ENCODE peak calls at places on chromosomes 2 and 18, in five cellular contexts. A, D, N, K and V are unnamed samples. For H3K9me3 and H3K4me1, the result is how much of the 10 kb centered on the place peaks cover.

GRCh38 chr2:234399451-234400246 is 97.2 kb downstream of the ARL4C start:
- DNase-seq in A (no peak), D (no peak), N (no peak), K (peak), V (peak)

GRCh38 chr18:48100168-48100495 is 169.7 kb upstream of the SMAD2 start:
- DNase-seq in A (no peak), D (no peak), N (no peak), K (no peak), V (no peak)

GRCh38 chr18:47746615-47747014 is 183.8 kb downstream of the SMAD2 start:
- DNase-seq in A (no peak), D (no peak), N (no peak), K (no peak), V (no peak)

GRCh38 chr2:242029422-242030225 is 160.1 kb downstream of the RTP5 start:
- DNase-seq in A (no peak), D (no peak), N (no peak), K (no peak), V (peak)

GRCh38 chr2:126720031-126720368 is 64.0 kb downstream of the GYPC start:
- DNase-seq in A (peak), D (no peak), N (no peak), K (peak), V (no peak)

GRCh38 chr2:236579746-236580315 is 10.2 kb downstream of the ACKR3 start:
- DNase-seq in A (no peak), D (no peak), N (no peak), K (no peak), V (no peak)

GRCh38 chr18:13136689-13137040 is 81.9 kb upstream of the LDLRAD4 start:
- DNase-seq in A (no peak), D (peak), N (no peak), K (no peak), V (peak)

GRCh38 chr2:191064590-191064989 is 50.6 kb upstream of the STAT1 start:
- DNase-seq in A (no peak), D (no peak), N (no peak), K (no peak), V (no peak)

GRCh38 chr2:68412127-68412819 is 47.2 kb downstream of the PLEK start:
- DNase-seq in A (no peak), D (no peak), N (no peak), K (no peak), V (no peak)

GRCh38 chr18:2441544-2441943 is 129.8 kb downstream of the METTL4 start:
- DNase-seq in A (no peak), D (no peak), N (no peak), K (peak), V (no peak)

GRCh38 chr18:11963991-11964484 is 17.3 kb upstream of the IMPA2 start:
- DNase-seq in A (no peak), D (peak), N (no peak), K (peak), V (no peak)

DNA sequence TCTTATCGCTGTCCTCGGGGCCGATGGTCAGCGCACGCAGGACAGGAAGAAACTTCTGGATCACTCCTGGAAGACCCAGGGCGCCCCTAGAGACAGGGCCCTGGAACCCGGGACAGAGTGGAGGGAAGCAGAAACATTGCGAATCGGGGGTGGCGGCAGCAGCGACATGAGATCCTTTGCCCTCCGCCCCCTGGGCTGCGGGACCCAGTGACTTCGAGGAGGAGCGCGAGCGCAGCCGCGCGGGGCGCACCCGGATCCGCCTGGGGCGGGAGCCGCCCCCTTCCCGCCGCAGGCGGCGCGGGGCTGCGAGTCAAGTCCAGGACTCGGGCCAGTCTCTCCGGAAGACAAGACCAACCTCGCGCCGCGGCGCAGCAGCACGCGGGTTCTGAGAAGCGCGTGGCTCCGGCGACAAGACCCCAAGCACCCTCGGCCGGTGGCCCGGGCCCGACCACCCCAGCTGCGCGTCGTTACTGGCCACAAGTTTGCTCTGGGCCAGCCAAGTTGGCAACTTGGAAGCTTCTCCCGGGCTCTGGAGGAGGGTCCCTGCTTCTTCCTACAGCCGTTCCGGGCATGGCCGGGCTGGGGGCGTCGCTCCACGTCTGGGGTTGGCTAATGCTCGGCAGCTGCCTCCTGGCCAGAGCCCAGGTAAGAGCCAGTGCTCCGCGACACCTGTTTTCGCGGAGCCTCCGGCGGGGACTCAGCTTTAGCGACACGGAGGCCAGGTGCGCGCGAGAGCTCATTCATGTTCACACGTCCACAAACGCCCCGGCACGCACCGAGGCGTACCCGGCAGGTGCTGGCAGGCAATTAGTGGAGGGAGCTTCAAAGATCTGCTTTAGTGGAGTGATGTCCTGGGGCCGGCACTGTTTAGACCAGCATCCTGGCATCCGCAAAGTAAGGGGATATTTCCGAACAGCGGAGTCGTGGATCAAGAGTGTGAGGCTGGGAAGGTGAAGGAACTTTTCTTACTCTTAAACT is at the start of gene PTH2R:
- DNase-seq in A (no peak), D (peak), N (peak), K (no peak), V (no peak)
- H3K4me3 ChIP-seq in A (no peak), D (peak), N (peak), K (peak), V (no peak)

GRCh38 chr2:116987447-116987846 is 827.0 kb upstream of the DDX18 start:
- DNase-seq in A (no peak), D (no peak), N (no peak), K (no peak), V (no peak)
- H3K9me3 ChIP-seq in A (under half), D (under half), N (under half), K (under half), V (under half)

GRCh38 chr2:38377501-38378258 is 607 bp upstream of the ATL2 start:
- DNase-seq in A (peak), D (peak), N (no peak), K (peak), V (no peak)
- H3K4me1 ChIP-seq in A (under half), D (under half), N (under half), K (under half), V (under half)

GRCh38 chr2:166375205-166375735 is 474 bp downstream of the SCN9A start:
- DNase-seq in A (no peak), D (peak), N (no peak), K (peak), V (no peak)
- H3K4me3 ChIP-seq in A (no peak), D (peak), N (peak), K (peak), V (peak)

DNA sequence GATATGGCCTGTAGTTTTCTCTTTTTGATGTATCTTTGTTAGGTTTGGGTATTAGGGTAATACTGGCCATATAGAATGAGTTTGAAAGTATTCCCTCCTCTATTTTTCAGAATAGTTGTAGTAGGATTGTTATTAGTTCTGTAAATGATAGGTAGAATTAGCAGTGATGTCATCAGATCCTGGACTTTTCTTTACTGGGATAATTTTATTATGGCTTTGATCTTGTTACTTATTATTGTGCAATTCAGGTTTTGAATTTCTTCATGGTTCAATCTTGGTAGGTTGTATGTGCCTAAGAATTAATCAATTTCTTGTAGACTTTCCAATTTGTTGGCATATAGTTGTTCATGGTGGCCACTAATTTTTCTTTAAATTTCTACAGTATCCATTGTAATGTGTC is 916.6 kb downstream of the CCDC85A start:
- DNase-seq in A (no peak), D (no peak), N (no peak), K (no peak), V (no peak)
- H3K9me3 ChIP-seq in A (under half), D (under half), N (under half), K (under half), V (under half)

GRCh38 chr2:85472265-85472664 is 53.8 kb downstream of the SH2D6 start:
- DNase-seq in A (no peak), D (no peak), N (no peak), K (no peak), V (no peak)

GRCh38 chr2:85476624-85477023 is 58.1 kb downstream of the SH2D6 start:
- DNase-seq in A (no peak), D (no peak), N (no peak), K (no peak), V (no peak)

GRCh38 chr2:85470850-85471800 is 52.6 kb downstream of the SH2D6 start:
- DNase-seq in A (peak), D (no peak), N (peak), K (peak), V (no peak)

GRCh38 chr2:85477884-85478283 is 59.4 kb downstream of the SH2D6 start:
- DNase-seq in A (no peak), D (no peak), N (no peak), K (no peak), V (no peak)

DNA sequence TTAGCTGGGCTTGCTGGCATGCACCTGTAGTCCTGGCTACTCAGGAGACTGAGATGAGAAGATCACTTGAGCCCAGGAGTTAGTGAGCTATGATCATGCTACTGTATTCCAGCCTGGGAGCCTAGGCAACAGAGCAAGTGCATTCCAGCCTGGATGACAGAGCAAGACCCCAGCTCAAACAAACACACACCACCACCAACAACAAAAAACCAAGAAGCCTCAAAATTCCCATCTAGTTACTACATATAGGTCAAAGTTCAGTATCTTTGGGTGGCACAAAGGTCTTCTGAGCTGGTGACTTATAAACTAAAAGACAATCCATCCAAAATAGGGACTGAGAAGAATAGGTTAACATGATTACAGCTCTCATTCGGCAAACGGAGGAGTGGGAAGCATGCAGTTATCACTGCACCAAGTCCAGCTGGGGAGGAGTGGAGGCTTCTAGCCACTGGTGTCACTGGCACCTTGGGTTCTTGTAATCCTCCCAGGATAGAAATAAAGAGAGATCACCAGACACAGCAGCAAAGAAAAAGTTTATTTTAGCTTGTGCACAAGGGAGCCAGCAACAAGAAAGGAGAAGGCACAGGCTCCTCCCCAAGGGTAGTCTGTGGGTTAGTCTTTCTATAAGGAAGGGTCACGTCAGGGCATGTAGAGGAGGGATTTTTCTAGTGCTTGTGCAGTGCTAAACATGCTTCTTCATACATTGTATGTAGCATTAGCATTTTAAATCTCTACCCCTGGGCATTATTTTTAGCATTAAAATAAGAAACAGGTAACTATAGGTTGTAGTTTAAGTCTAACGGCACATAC is 57.5 kb downstream of the SH2D6 start:
- DNase-seq in A (no peak), D (no peak), N (no peak), K (no peak), V (no peak)
- H3K4me1 ChIP-seq in A (under half), D (under half), N (under half), K (under half), V (under half)

DNA sequence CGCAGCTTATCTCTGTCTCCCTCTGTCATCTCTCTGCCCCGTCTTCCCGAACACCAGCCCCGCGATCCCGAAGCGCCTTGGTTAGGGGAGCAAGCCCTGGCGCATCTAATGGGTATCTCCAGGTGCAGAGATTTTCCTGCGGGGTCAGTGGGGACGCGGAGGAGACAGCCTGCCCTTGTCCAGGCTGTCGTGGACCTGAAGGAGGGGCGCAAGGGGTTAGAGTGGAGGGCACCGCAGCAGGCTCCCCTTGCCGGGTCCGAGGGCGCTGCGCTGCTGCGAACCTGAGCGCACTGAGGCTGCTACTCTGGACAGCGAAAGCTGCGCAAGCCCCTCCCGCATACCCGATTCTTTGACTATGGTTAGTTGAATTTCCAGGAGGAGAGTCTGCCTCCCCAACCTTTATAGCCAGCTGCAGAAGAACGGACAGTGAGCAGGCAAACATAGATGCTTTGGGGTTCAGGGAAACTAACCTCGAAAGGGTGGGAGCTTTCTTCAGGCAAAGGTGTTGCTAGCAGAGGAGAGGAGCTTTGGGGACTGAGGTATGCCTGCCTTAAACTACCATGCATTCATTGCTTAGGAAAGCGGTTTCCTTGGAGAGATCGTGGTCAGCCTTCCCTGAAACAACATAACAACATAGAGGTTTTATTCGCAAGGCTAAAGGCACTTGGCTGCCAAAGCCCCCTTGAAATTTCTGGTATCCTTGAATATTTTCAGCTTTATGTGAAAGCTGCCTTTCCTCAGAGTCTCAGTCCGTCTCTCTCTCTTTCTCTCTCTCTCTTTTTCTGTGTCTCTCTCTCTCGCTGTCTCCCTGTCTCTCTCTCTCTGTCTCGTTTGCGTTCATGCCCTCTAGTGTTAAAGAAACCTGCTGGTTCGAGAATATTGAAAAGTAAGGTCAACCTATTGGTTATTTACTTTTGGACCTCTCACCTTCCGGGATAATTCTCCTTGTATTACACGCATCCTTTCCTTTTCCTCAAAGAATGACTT is 1.6 kb downstream of the GALNT13 start:
- DNase-seq in A (no peak), D (no peak), N (no peak), K (no peak), V (no peak)
- H3K4me3 ChIP-seq in A (no peak), D (peak), N (no peak), K (no peak), V (no peak)

DNA sequence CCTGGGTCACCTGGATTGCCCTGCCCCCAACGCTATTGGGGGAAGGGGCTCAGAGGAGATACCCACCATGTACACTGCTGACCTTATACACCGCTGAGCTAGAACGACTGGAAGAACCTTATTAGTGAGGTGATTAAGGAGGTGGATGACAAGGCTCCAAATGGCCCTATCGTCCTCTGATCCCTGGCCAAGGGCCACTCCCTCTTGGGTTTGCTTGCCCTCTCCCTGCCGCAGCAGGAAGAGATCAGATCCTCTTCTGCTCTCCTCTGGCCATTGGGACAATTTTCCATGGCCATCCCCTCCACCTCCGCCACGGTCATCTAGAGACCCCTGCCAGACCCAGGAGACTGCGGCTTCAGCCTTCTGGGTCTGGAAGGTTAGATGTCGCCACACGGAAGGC is 1.2 kb downstream of the ZNF514 start:
- DNase-seq in A (no peak), D (no peak), N (no peak), K (no peak), V (no peak)
- H3K9me3 ChIP-seq in A (under half), D (under half), N (under half), K (under half), V (under half)

DNA sequence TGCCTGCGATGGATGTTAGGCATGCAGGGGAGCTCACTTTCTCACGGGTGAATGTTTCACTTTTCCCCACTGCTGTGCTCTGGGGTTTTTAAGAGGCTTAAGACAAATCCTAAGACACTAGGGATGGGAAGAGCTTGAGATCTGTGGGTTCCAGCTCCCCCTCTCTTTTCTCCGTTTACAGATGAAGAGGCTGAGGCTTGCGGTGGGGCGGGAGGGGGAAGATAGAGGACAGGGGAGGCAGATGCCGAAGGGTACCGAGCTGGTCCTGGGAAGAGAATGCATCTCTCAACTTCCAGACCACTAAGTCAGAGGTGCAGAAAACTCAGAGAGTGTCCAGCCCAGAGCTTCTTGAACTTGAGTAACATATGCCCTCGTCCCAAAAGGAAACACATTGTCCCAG is 8.2 kb upstream of the ATOH8 start:
- DNase-seq in A (no peak), D (no peak), N (no peak), K (no peak), V (no peak)
- H3K4me1 ChIP-seq in A (under half), D (under half), N (under half), K (under half), V (half or more)